ENCODE peak calls at places on chromosomes 7 and 10, in six cellular contexts. A, P, B, G, R and V are unnamed samples.

GRCh38 chr10:132534348-132535064 is 3.1 kb upstream of the INPP5A start:
- DNase-seq in B (no peak), R (no peak), G (no peak), P (no peak), A (no peak), V (no peak)

GRCh38 chr10:24727811-24728210 is 4.1 kb upstream of the ARHGAP21 start:
- DNase-seq in R (peak), A (no peak), B (no peak), G (peak), P (peak), V (no peak)

GRCh38 chr7:4610768-4611467 is 71.2 kb upstream of the FOXK1 start:
- DNase-seq in G (peak), B (peak), R (peak), P (peak), A (peak), V (peak)

GRCh38 chr7:97002555-97003261 is 2.6 kb upstream of the DLX6 start:
- DNase-seq in P (no peak), G (no peak), B (no peak), A (no peak), R (peak), V (no peak)

GRCh38 chr7:101537205-101537604 is 91.9 kb downstream of the MYL10 start:
- DNase-seq in G (peak), P (no peak), A (no peak), R (no peak), B (no peak), V (no peak)

GRCh38 chr10:96130326-96130758 is 245 bp downstream of the ZNF518A start:
- DNase-seq in P (peak), A (no peak), B (no peak), G (peak), R (peak), V (peak)

GRCh38 chr7:114670676-114671075 is 251.2 kb upstream of the MDFIC start:
- DNase-seq in B (no peak), A (no peak), G (no peak), P (no peak), R (no peak), V (no peak)

GRCh38 chr10:85187047-85187446 is 858.7 kb downstream of the CCSER2 start:
- DNase-seq in A (no peak), G (no peak), B (no peak), R (no peak), P (no peak), V (peak)

GRCh38 chr7:6026011-6026819 is 5.0 kb upstream of the ANKRD61 start:
- DNase-seq in B (no peak), P (peak), G (peak), R (peak), A (no peak), V (peak)

GRCh38 chr10:59648711-59649201 is 60.9 kb downstream of the SLC16A9 start:
- DNase-seq in A (no peak), R (peak), G (no peak), B (no peak), P (no peak), V (no peak)

GRCh38 chr10:18456984-18457383 is 194.4 kb downstream of the NSUN6 start:
- DNase-seq in R (no peak), B (no peak), P (no peak), G (no peak), A (no peak), V (no peak)

GRCh38 chr10:132194726-132195125 is 8.0 kb downstream of the DPYSL4 start:
- DNase-seq in A (no peak), P (no peak), G (no peak), R (no peak), B (no peak), V (no peak)

GRCh38 chr7:55188590-55189446 is 170.0 kb downstream of the EGFR start:
- DNase-seq in P (no peak), B (no peak), R (no peak), A (no peak), G (no peak), V (no peak)

GRCh38 chr7:98892609-98893008 is 14.3 kb downstream of the TRRAP start:
- DNase-seq in B (no peak), P (no peak), A (no peak), R (no peak), G (no peak), V (no peak)

GRCh38 chr7:106332186-106332585 is 47.4 kb upstream of the NAMPT start:
- DNase-seq in R (no peak), P (no peak), A (no peak), G (no peak), B (no peak), V (no peak)